ENCODE peak calls at places on chromosomes 13 and 19, in six cellular contexts. V is amniotic epithelial cell; W is DMS79 treated with DMSO at 0.1 percent for 48 hours; Y is HTR-8/SVneo; F is T-helper 17 cell; C is stimulated activated CD4-positive, alpha-beta T cell treated with anti-CD3 and anti-CD28 coated beads, Interleukin-4, amount 100 ng/mL, for 24 hours. P is an unnamed sample.
A peak's percentile ranks its signal among the peaks of the same experiment; 100 is the strongest.

GRCh38 chr13:66958611-66959010 is 271.5 kb downstream of the PCDH9 start:
- DNase-seq in V (no peak), W (no peak), Y (no peak), F (no peak), C (no peak), P (no peak)

GRCh38 chr19:18506101-18506534 is 15.8 kb downstream of the ELL start:
- DNase-seq in V (no peak), W (no peak), Y (no peak), F (no peak), C (no peak), P (peak; percentile 78)

GRCh38 chr19:16330811-16331690 is 6.4 kb downstream of the KLF2 start:
- DNase-seq in V (no peak), W (no peak), Y (no peak), F (no peak), C (peak; percentile 25), P (no peak)

GRCh38 chr13:101706651-101707050 is 254.2 kb downstream of the ITGBL1 start:
- DNase-seq in V (peak; percentile 99), W (no peak), Y (no peak), F (no peak), C (no peak), P (no peak)

GRCh38 chr13:103386341-103386740 is 320.1 kb upstream of the SLC10A2 start:
- DNase-seq in V (peak; percentile 23), W (no peak), Y (peak; percentile 13), F (no peak), C (no peak), P (no peak)

GRCh38 chr13:48600374-48601364 is 53.1 kb upstream of the CYSLTR2 start:
- DNase-seq in V (peak; percentile 99), W (no peak), Y (peak; percentile 25), F (no peak), C (no peak), P (no peak)

GRCh38 chr13:83753912-83754624 is 128.2 kb downstream of the SLITRK1 start:
- DNase-seq in V (no peak), W (no peak), Y (no peak), F (no peak), C (no peak), P (no peak)

GRCh38 chr19:1106841-1107654 is 3.3 kb downstream of the GPX4 start:
- DNase-seq in V (peak; percentile 57), W (no peak), Y (no peak), F (no peak), C (no peak), P (peak; percentile 83)

GRCh38 chr13:109156181-109156935 is 526.9 kb downstream of the MYO16 start:
- DNase-seq in V (peak; percentile 92), W (no peak), Y (peak; percentile 42), F (no peak), C (no peak), P (no peak)

P was measured in spleen.